ENCODE peak calls at places on chromosome 5, in seven cellular contexts. S is Karpas-422, T is IMR-90, W is astrocyte, Q is OCI-LY7, A is PC-3, E is GM12878. X is an unnamed sample.

GRCh38 chr5:121704291-121704690 is 147.4 kb upstream of the FTMT start:
- DNase-seq in A (no peak), T (no peak), S (no peak), E (no peak), W (no peak), Q (no peak), X (no peak)

GRCh38 chr5:151427258-151427657 is 20.1 kb upstream of the SLC36A1 start:
- DNase-seq in S (peak), W (no peak), E (peak), A (no peak), Q (peak), T (no peak), X (no peak)

GRCh38 chr5:61371474-61371873 is 39.4 kb downstream of the ZSWIM6 start:
- DNase-seq in Q (no peak), A (no peak), E (no peak), W (no peak), S (peak), T (no peak), X (no peak)

GRCh38 chr5:103397996-103398581 is 139.5 kb downstream of the MACIR start:
- DNase-seq in W (peak), T (peak), A (peak), E (no peak), S (no peak), Q (no peak), X (no peak)

GRCh38 chr5:139383993-139384590 is 995 bp upstream of the SLC23A1 start:
- DNase-seq in E (no peak), S (no peak), W (no peak), Q (no peak), A (no peak), T (no peak), X (no peak)

GRCh38 chr5:26889810-26890209 is 148.6 kb downstream of the CDH9 start:
- DNase-seq in T (no peak), Q (no peak), S (peak), E (no peak), A (no peak), W (no peak), X (no peak)

GRCh38 chr5:179244051-179244450 is 101.2 kb downstream of the ADAMTS2 start:
- DNase-seq in E (no peak), S (no peak), A (no peak), T (no peak), W (no peak), Q (no peak), X (no peak)

GRCh38 chr5:122870219-122870856 is 24.9 kb downstream of the SNX24 start:
- DNase-seq in E (no peak), S (no peak), Q (no peak), T (peak), A (no peak), W (peak), X (no peak)

GRCh38 chr5:43900974-43901373 is 298.0 kb downstream of the NNT start:
- DNase-seq in S (no peak), A (no peak), T (no peak), E (no peak), Q (no peak), W (no peak), X (no peak)

GRCh38 chr5:14178671-14179211 is 35.6 kb downstream of the TRIO start:
- DNase-seq in W (peak), E (no peak), A (peak), T (peak), Q (no peak), S (no peak), X (no peak)

GRCh38 chr5:15480436-15480835 is 19.5 kb upstream of the FBXL7 start:
- DNase-seq in T (no peak), S (no peak), E (no peak), W (no peak), A (no peak), Q (no peak), X (no peak)

GRCh38 chr5:73822989-73823339 is 197.0 kb downstream of the ARHGEF28 start:
- DNase-seq in W (peak), A (peak), E (no peak), T (peak), Q (no peak), S (no peak), X (peak)

GRCh38 chr5:160023883-160024635 is 15.1 kb downstream of the TTC1 start:
- DNase-seq in T (no peak), W (no peak), Q (no peak), E (no peak), A (no peak), S (no peak), X (no peak)

GRCh38 chr5:74499236-74499635 is 141.3 kb downstream of the ENC1 start:
- DNase-seq in A (no peak), Q (no peak), E (no peak), W (no peak), S (no peak), T (no peak), X (no peak)

GRCh38 chr5:76601470-76601869 is 21.7 kb downstream of the F2RL2 start:
- DNase-seq in A (peak), Q (peak), T (peak), W (peak), S (peak), E (no peak), X (peak)

GRCh38 chr5:126516133-126516532 is 78.9 kb downstream of the ALDH7A1 start:
- DNase-seq in A (no peak), Q (no peak), T (peak), S (no peak), W (peak), E (no peak), X (peak)

GRCh38 chr5:141001854-141002666 is 35.8 kb downstream of the PCDHAC2 start:
- DNase-seq in E (no peak), W (no peak), T (no peak), Q (no peak), A (peak), S (no peak), X (peak)

DNA sequence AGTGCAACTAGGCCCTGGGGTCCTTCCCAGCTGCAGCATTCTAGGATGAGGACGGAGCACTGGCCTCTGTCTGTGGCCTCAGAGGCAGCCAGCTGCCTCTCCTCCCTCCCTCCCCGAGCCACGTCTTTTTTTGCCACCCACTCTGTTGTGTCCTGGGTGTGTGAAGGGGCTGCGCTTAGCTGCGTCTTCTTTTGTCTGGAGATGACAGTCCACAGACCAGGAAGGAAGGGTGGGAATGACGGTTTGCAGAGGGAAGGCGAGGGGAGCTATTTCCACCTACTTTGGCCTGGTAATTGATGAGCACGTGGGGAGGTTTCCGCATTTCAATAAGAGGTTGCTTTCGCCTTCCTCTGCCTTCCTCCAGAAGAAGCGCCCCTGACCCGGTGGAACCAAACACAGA is 34.5 kb upstream of the GABRP start:
- DNase-seq in S (no peak), T (no peak), A (no peak), Q (no peak), W (no peak), E (no peak), X (no peak)
- H3K27ac ChIP-seq in S (no peak), T (no peak), A (no peak), Q (no peak), W (no peak), E (no peak), X (no peak)

DNA sequence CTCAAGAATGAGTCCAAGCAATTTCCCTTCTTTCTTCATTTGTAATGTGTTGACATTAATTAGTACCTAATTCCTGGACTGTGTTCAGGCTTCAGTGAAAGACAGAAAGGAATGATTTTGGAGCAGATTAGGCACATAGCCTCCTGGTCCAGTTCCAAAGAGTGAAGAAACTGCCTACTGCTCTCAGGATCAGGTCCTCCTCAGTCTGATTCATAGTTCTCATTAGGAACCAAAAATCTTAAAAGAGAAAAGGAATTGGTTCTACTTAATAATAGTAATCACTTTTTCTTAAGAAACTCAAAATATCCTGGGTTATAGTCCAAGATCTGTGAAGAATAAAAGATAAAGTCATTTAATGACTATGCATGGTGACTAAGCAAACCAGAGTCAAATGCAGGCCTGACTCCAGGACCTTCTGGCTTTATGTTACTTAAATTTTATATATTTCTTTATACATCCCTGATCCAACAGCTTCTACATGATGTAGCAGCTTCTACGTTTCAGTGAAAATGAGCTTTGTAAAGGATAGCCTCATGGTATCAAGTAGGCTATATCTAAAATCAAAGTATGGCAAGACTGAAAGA is 192.0 kb upstream of the RGMB start:
- DNase-seq in S (no peak), E (no peak), T (peak), W (peak), Q (no peak), A (peak), X (no peak)
- H2AFZ ChIP-seq in S (no peak), E (no peak), T (no peak), W (no peak), Q (no peak), A (no peak), X (no peak)

GRCh38 chr5:218457-219289 is 553 bp downstream of the SDHA start:
- DNase-seq in W (peak), E (no peak), Q (peak), S (peak), T (peak), A (peak), X (peak)
- H3K27ac ChIP-seq in W (peak), E (peak), Q (peak), S (peak), T (peak), A (peak), X (peak)

DNA sequence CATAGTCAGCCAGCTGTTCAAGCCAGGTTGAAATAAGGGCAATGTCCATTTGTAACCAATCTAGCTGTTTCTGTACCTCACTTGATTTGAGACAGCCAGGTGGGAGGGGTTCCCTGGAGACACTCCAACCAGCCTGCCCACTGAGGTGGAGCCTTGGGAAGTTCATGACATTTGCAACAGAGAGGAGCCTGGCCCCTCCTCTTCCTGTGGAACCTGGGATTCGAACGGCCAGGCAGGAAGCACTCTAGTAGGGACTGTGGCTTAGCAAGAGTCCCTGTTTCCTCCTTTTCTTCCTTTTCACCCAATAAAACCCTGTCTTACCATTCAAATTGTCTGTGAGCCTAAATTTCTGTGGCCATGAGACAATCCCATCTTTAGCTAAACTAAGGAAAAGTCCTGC is 312.3 kb upstream of the NMUR2 start:
- DNase-seq in A (no peak), Q (no peak), T (no peak), E (no peak), S (no peak), W (no peak), X (no peak)
- H2AFZ ChIP-seq in A (no peak), Q (no peak), T (no peak), E (no peak), S (no peak), W (no peak), X (no peak)

GRCh38 chr5:95304706-95305105 is 19.8 kb upstream of the MCTP1 start:
- DNase-seq in S (no peak), T (no peak), E (no peak), A (peak), W (no peak), Q (no peak), X (no peak)
- H3K27ac ChIP-seq in S (no peak), T (no peak), E (no peak), A (no peak), W (no peak), Q (no peak), X (no peak)

DNA sequence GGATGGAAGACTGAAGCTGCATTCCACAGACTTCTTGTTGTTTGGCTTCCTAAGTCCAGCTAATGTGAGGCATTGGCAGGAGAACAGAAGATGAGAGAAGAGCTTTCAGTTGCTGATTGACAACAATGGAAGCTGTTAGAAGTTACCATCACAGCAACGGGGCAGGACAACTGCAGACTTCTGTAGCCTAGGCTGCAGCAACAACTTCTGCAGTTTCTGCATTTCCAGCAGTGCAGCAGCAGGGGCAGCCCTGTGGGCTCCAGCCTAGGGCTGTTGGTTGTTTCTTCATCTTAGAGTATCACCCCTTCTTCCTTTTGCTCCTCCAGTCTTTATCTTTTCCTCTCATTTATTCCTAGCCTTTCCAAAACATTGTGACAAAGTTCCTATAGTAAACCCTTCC is 528.8 kb upstream of the PTGER4 start:
- DNase-seq in A (no peak), Q (no peak), S (no peak), E (no peak), W (no peak), T (peak), X (no peak)
- H2AFZ ChIP-seq in A (no peak), Q (no peak), S (no peak), E (no peak), W (no peak), T (no peak), X (no peak)

GRCh38 chr5:107388111-107388861 is 282.5 kb downstream of the EFNA5 start:
- DNase-seq in W (peak), T (peak), S (no peak), E (peak), A (peak), Q (peak), X (peak)

GRCh38 chr5:107385701-107386100 is 285.0 kb downstream of the EFNA5 start:
- DNase-seq in T (no peak), E (no peak), S (no peak), Q (no peak), A (no peak), W (no peak), X (no peak)

GRCh38 chr5:107389130-107389553 is 281.6 kb downstream of the EFNA5 start:
- DNase-seq in S (peak), T (peak), A (peak), W (peak), E (peak), Q (peak), X (no peak)

GRCh38 chr5:107391787-107392186 is 278.9 kb downstream of the EFNA5 start:
- DNase-seq in W (no peak), Q (no peak), T (no peak), A (no peak), S (no peak), E (no peak), X (no peak)

GRCh38 chr5:107389769-107390168 is 281.0 kb downstream of the EFNA5 start:
- DNase-seq in E (no peak), T (no peak), W (no peak), Q (peak), S (no peak), A (peak), X (no peak)
- H3K27ac ChIP-seq in E (peak), T (peak), W (no peak), Q (peak), S (no peak), A (peak), X (no peak)

GRCh38 chr5:56145106-56145505 is 88.0 kb downstream of the ANKRD55 start:
- DNase-seq in T (no peak), Q (no peak), W (no peak), S (no peak), A (peak), E (no peak), X (peak)
- H2AFZ ChIP-seq in T (peak), Q (no peak), W (no peak), S (no peak), A (no peak), E (no peak), X (no peak)

GRCh38 chr5:158484968-158485367 is 614.7 kb downstream of the EBF1 start:
- DNase-seq in W (no peak), E (no peak), T (no peak), S (no peak), A (no peak), Q (no peak), X (no peak)
- H3K27ac ChIP-seq in W (no peak), E (no peak), T (no peak), S (no peak), A (no peak), Q (no peak), X (peak)

GRCh38 chr5:180365829-180366228 is 12.7 kb upstream of the GFPT2 start:
- DNase-seq in T (no peak), S (no peak), W (no peak), Q (no peak), E (no peak), A (peak), X (no peak)
- H2AFZ ChIP-seq in T (no peak), S (no peak), W (peak), Q (no peak), E (no peak), A (no peak), X (no peak)

X was measured in hepatocyte.